ENCODE peak calls at places on chromosomes 1 and 21, in ten cellular contexts. One of them, this sample, is unnamed.

GRCh38 chr21:39908265-39908923 is 41.2 kb downstream of the PCP4 start:
- DNase-seq in stimulated activated CD8-positive, alpha-beta memory T cell treated with anti-CD3 and anti-CD28 coated beads, Interleukin-4, amount 100 ng/mL, for 24 hours: no peak
- DNase-seq in esophagus squamous epithelium: no peak
- DNase-seq in activated T-cell treated with anti-CD3 and anti-CD28 coated beads, Interleukin-2, amount 50 U/mL, for 24 hours: no peak
- DNase-seq in HS-5: no peak
- DNase-seq in HTR-8/SVneo: no peak
- DNase-seq in Calu3: no peak
- DNase-seq in heart right ventricle: no peak
- DNase-seq in fibroblast of mammary gland: no peak
- DNase-seq in skeletal muscle cell: no peak
- DNase-seq in this sample: no peak

GRCh38 chr21:32940079-32941014 is 85.4 kb upstream of the OLIG2 start:
- DNase-seq in stimulated activated CD8-positive, alpha-beta memory T cell treated with anti-CD3 and anti-CD28 coated beads, Interleukin-4, amount 100 ng/mL, for 24 hours: no peak
- DNase-seq in activated T-cell treated with anti-CD3 and anti-CD28 coated beads, Interleukin-2, amount 50 U/mL, for 24 hours: no peak
- DNase-seq in skeletal muscle cell: no peak
- DNase-seq in HS-5: no peak
- DNase-seq in HTR-8/SVneo: peak
- DNase-seq in heart right ventricle: no peak
- DNase-seq in esophagus squamous epithelium: no peak
- DNase-seq in fibroblast of mammary gland: peak
- DNase-seq in Calu3: peak
- DNase-seq in this sample: peak

GRCh38 chr1:33143698-33144097 is 38.1 kb downstream of the TRIM62 start:
- DNase-seq in skeletal muscle cell: no peak
- DNase-seq in fibroblast of mammary gland: peak
- DNase-seq in HTR-8/SVneo: no peak
- DNase-seq in esophagus squamous epithelium: no peak
- DNase-seq in stimulated activated CD8-positive, alpha-beta memory T cell treated with anti-CD3 and anti-CD28 coated beads, Interleukin-4, amount 100 ng/mL, for 24 hours: no peak
- DNase-seq in HS-5: peak
- DNase-seq in Calu3: no peak
- DNase-seq in activated T-cell treated with anti-CD3 and anti-CD28 coated beads, Interleukin-2, amount 50 U/mL, for 24 hours: no peak
- DNase-seq in heart right ventricle: no peak
- DNase-seq in this sample: no peak

GRCh38 chr1:17875882-17876280 is 120.7 kb downstream of the ACTL8 start:
- DNase-seq in heart right ventricle: peak
- DNase-seq in stimulated activated CD8-positive, alpha-beta memory T cell treated with anti-CD3 and anti-CD28 coated beads, Interleukin-4, amount 100 ng/mL, for 24 hours: no peak
- DNase-seq in esophagus squamous epithelium: no peak
- DNase-seq in HS-5: peak
- DNase-seq in Calu3: no peak
- DNase-seq in fibroblast of mammary gland: peak
- DNase-seq in HTR-8/SVneo: no peak
- DNase-seq in skeletal muscle cell: no peak
- DNase-seq in activated T-cell treated with anti-CD3 and anti-CD28 coated beads, Interleukin-2, amount 50 U/mL, for 24 hours: no peak
- DNase-seq in this sample: peak

GRCh38 chr1:41122851-41123518 is 101.5 kb upstream of the SLFNL1 start:
- DNase-seq in esophagus squamous epithelium: no peak
- DNase-seq in heart right ventricle: no peak
- DNase-seq in HTR-8/SVneo: peak
- DNase-seq in HS-5: peak
- DNase-seq in activated T-cell treated with anti-CD3 and anti-CD28 coated beads, Interleukin-2, amount 50 U/mL, for 24 hours: no peak
- DNase-seq in Calu3: peak
- DNase-seq in stimulated activated CD8-positive, alpha-beta memory T cell treated with anti-CD3 and anti-CD28 coated beads, Interleukin-4, amount 100 ng/mL, for 24 hours: no peak
- DNase-seq in fibroblast of mammary gland: peak
- DNase-seq in skeletal muscle cell: peak
- DNase-seq in this sample: peak

GRCh38 chr1:45040297-45040696 is 28.2 kb downstream of the UROD start:
- DNase-seq in esophagus squamous epithelium: no peak
- DNase-seq in HS-5: no peak
- DNase-seq in activated T-cell treated with anti-CD3 and anti-CD28 coated beads, Interleukin-2, amount 50 U/mL, for 24 hours: no peak
- DNase-seq in HTR-8/SVneo: no peak
- DNase-seq in skeletal muscle cell: no peak
- DNase-seq in stimulated activated CD8-positive, alpha-beta memory T cell treated with anti-CD3 and anti-CD28 coated beads, Interleukin-4, amount 100 ng/mL, for 24 hours: no peak
- DNase-seq in heart right ventricle: no peak
- DNase-seq in fibroblast of mammary gland: no peak
- DNase-seq in Calu3: no peak
- DNase-seq in this sample: no peak

GRCh38 chr1:20344738-20345137 is 54.1 kb downstream of the VWA5B1 start:
- DNase-seq in stimulated activated CD8-positive, alpha-beta memory T cell treated with anti-CD3 and anti-CD28 coated beads, Interleukin-4, amount 100 ng/mL, for 24 hours: no peak
- DNase-seq in esophagus squamous epithelium: no peak
- DNase-seq in heart right ventricle: no peak
- DNase-seq in HS-5: no peak
- DNase-seq in HTR-8/SVneo: no peak
- DNase-seq in skeletal muscle cell: no peak
- DNase-seq in activated T-cell treated with anti-CD3 and anti-CD28 coated beads, Interleukin-2, amount 50 U/mL, for 24 hours: no peak
- DNase-seq in fibroblast of mammary gland: no peak
- DNase-seq in Calu3: no peak
- DNase-seq in this sample: no peak

GRCh38 chr21:16551101-16551695 is 821.4 kb downstream of the USP25 start:
- DNase-seq in HS-5: no peak
- DNase-seq in skeletal muscle cell: no peak
- DNase-seq in stimulated activated CD8-positive, alpha-beta memory T cell treated with anti-CD3 and anti-CD28 coated beads, Interleukin-4, amount 100 ng/mL, for 24 hours: no peak
- DNase-seq in heart right ventricle: no peak
- DNase-seq in Calu3: no peak
- DNase-seq in fibroblast of mammary gland: no peak
- DNase-seq in esophagus squamous epithelium: no peak
- DNase-seq in activated T-cell treated with anti-CD3 and anti-CD28 coated beads, Interleukin-2, amount 50 U/mL, for 24 hours: no peak
- DNase-seq in HTR-8/SVneo: no peak
- DNase-seq in this sample: peak

GRCh38 chr1:244021427-244021826 is 29.7 kb upstream of the ZBTB18 start:
- DNase-seq in fibroblast of mammary gland: no peak
- DNase-seq in HTR-8/SVneo: no peak
- DNase-seq in Calu3: no peak
- DNase-seq in HS-5: no peak
- DNase-seq in stimulated activated CD8-positive, alpha-beta memory T cell treated with anti-CD3 and anti-CD28 coated beads, Interleukin-4, amount 100 ng/mL, for 24 hours: no peak
- DNase-seq in skeletal muscle cell: no peak
- DNase-seq in heart right ventricle: no peak
- DNase-seq in activated T-cell treated with anti-CD3 and anti-CD28 coated beads, Interleukin-2, amount 50 U/mL, for 24 hours: no peak
- DNase-seq in esophagus squamous epithelium: no peak
- DNase-seq in this sample: no peak

GRCh38 chr1:45172015-45172414 is 34.4 kb downstream of the ZSWIM5 start:
- DNase-seq in activated T-cell treated with anti-CD3 and anti-CD28 coated beads, Interleukin-2, amount 50 U/mL, for 24 hours: no peak
- DNase-seq in HTR-8/SVneo: no peak
- DNase-seq in skeletal muscle cell: no peak
- DNase-seq in fibroblast of mammary gland: peak
- DNase-seq in heart right ventricle: no peak
- DNase-seq in stimulated activated CD8-positive, alpha-beta memory T cell treated with anti-CD3 and anti-CD28 coated beads, Interleukin-4, amount 100 ng/mL, for 24 hours: no peak
- DNase-seq in esophagus squamous epithelium: no peak
- DNase-seq in Calu3: peak
- DNase-seq in HS-5: peak
- DNase-seq in this sample: peak